ENCODE peak calls at places on chromosomes 4 and X, in ten cellular contexts. D, Y, H, W, P, N, I, G, V and L are unnamed samples.

GRCh38 chr4:21090098-21090666 is 389.9 kb downstream of the PACRGL start:
- DNase-seq in D (no peak), P (no peak), G (no peak), V (no peak), I (no peak), Y (no peak), N (no peak), H (no peak), W (no peak), L (no peak)

GRCh38 chr4:155419266-155419665 is 42.5 kb upstream of the MAP9 start:
- DNase-seq in D (no peak), G (no peak), V (no peak), N (no peak), H (no peak), W (no peak), P (no peak), Y (no peak), I (no peak), L (peak)

GRCh38 chrX:18833071-18833731 is 125.8 kb downstream of the PPEF1 start:
- DNase-seq in H (no peak), D (no peak), V (no peak), P (no peak), G (no peak), I (no peak), N (peak), W (no peak), Y (peak), L (peak)

GRCh38 chr4:152014280-152014679 is 253.5 kb upstream of the GATB start:
- DNase-seq in W (no peak), N (no peak), Y (no peak), D (peak), V (no peak), H (no peak), P (no peak), I (peak), G (no peak), L (no peak)

GRCh38 chr4:10108818-10109783 is 7.5 kb downstream of the WDR1 start:
- DNase-seq in H (no peak), N (no peak), V (no peak), Y (no peak), W (no peak), D (no peak), G (no peak), P (no peak), I (peak), L (peak)

GRCh38 chr4:132669786-132670185 is 479.3 kb upstream of the PCDH10 start:
- DNase-seq in P (no peak), G (no peak), W (no peak), D (no peak), N (no peak), Y (no peak), H (no peak), V (no peak), I (no peak), L (no peak)

GRCh38 chrX:110600745-110601310 is 194.8 kb downstream of the CHRDL1 start:
- DNase-seq in G (no peak), N (no peak), W (no peak), I (no peak), Y (peak), V (no peak), H (no peak), D (no peak), P (no peak), L (peak)

GRCh38 chr4:3515646-3516045 is 16.6 kb downstream of the LRPAP1 start:
- DNase-seq in N (no peak), P (peak), V (no peak), G (no peak), I (no peak), D (no peak), Y (no peak), W (no peak), H (no peak), L (no peak)

GRCh38 chr4:181166742-181167399 is 1076.3 kb upstream of the TENM3 start:
- DNase-seq in P (no peak), W (no peak), G (no peak), Y (peak), D (no peak), N (no peak), H (no peak), I (no peak), V (no peak), L (no peak)

GRCh38 chr4:150799207-150799606 is 215.9 kb downstream of the LRBA start:
- DNase-seq in W (no peak), Y (no peak), I (no peak), N (no peak), V (no peak), G (no peak), H (no peak), D (no peak), P (no peak), L (no peak)

GRCh38 chr4:129254526-129254925 is 158.6 kb downstream of the C4orf33 start:
- DNase-seq in D (no peak), Y (no peak), V (no peak), H (no peak), P (no peak), G (no peak), N (no peak), I (no peak), W (no peak), L (no peak)

GRCh38 chr4:60344908-60345307 is 855.2 kb upstream of the ADGRL3 start:
- DNase-seq in D (no peak), I (no peak), V (no peak), P (no peak), W (no peak), N (no peak), Y (no peak), H (no peak), G (no peak), L (no peak)

GRCh38 chr4:25172964-25173917 is 13.0 kb upstream of the SEPSECS start:
- DNase-seq in P (no peak), Y (peak), W (no peak), I (no peak), D (no peak), H (peak), V (peak), N (peak), G (no peak), L (peak)

GRCh38 chrX:150587585-150588503 is 19.4 kb downstream of the MTM1 start:
- DNase-seq in Y (no peak), W (no peak), P (no peak), I (no peak), H (no peak), V (peak), N (no peak), D (no peak), G (peak), L (peak)

GRCh38 chr4:119025440-119025839 is 110.2 kb upstream of the MYOZ2 start:
- DNase-seq in N (no peak), I (no peak), Y (no peak), G (no peak), V (no peak), H (no peak), P (no peak), W (no peak), D (no peak), L (peak)

GRCh38 chrX:133639726-133640125 is 224.4 kb upstream of the GPC4 start:
- DNase-seq in N (no peak), D (no peak), H (no peak), P (no peak), I (no peak), G (no peak), W (no peak), V (no peak), Y (no peak), L (no peak)

GRCh38 chr4:26803462-26803861 is 57.2 kb upstream of the STIM2 start:
- DNase-seq in H (peak), G (no peak), W (no peak), N (no peak), D (no peak), V (no peak), P (peak), I (no peak), Y (peak), L (peak)

GRCh38 chrX:77638397-77638796 is 147.6 kb downstream of the ATRX start:
- DNase-seq in H (no peak), V (no peak), P (no peak), G (no peak), N (no peak), I (no peak), Y (no peak), W (no peak), D (no peak), L (no peak)